ENCODE peak calls at places on chromosomes 7 and 10, in six cellular contexts. W, G, I, Y, O and A are unnamed samples.

GRCh38 chr10:116838143-116838725 is 11.1 kb upstream of the ENO4 start:
- DNase-seq in O (no peak), W (no peak), Y (no peak), I (no peak), G (no peak), A (no peak)

GRCh38 chr10:58952162-58952561 is 224.3 kb upstream of the PHYHIPL start:
- DNase-seq in I (no peak), O (no peak), W (no peak), Y (no peak), G (peak), A (no peak)

GRCh38 chr10:29734980-29735627 is 100.3 kb upstream of the SVIL start:
- DNase-seq in Y (no peak), W (peak), O (peak), G (no peak), I (no peak), A (peak)

GRCh38 chr7:134059921-134060320 is 67.2 kb upstream of the LRGUK start:
- DNase-seq in G (no peak), Y (no peak), W (no peak), O (no peak), I (no peak), A (no peak)

GRCh38 chr7:30170460-30171197 is 35.8 kb downstream of the MTURN start:
- DNase-seq in G (no peak), W (no peak), Y (no peak), O (no peak), I (no peak), A (no peak)

GRCh38 chr10:122391875-122392274 is 17.4 kb downstream of the PLEKHA1 start:
- DNase-seq in G (no peak), Y (no peak), W (no peak), O (no peak), I (no peak), A (no peak)

GRCh38 chr10:31322647-31323046 is 3.6 kb downstream of the ZEB1 start:
- DNase-seq in G (no peak), I (peak), Y (no peak), W (no peak), O (no peak), A (no peak)

GRCh38 chr7:150406311-150406564 is 27.1 kb downstream of the ZNF775 start:
- DNase-seq in G (no peak), W (no peak), O (no peak), I (no peak), Y (no peak), A (no peak)

GRCh38 chr7:47724335-47724982 is 142.5 kb upstream of the TNS3 start:
- DNase-seq in O (peak), I (no peak), Y (no peak), G (peak), W (peak), A (no peak)

GRCh38 chr10:47370015-47370767 is 13.9 kb downstream of the ZNF488 start:
- DNase-seq in Y (no peak), I (no peak), W (no peak), G (no peak), O (peak), A (no peak)

GRCh38 chr10:21212275-21212674 is 313.2 kb downstream of the SKIDA1 start:
- DNase-seq in O (no peak), Y (no peak), W (no peak), I (no peak), G (no peak), A (no peak)

GRCh38 chr7:45592230-45592991 is 18.2 kb downstream of the ADCY1 start:
- DNase-seq in Y (no peak), G (no peak), O (peak), I (no peak), W (no peak), A (no peak)

GRCh38 chr10:43902842-43903241 is 254.2 kb upstream of the ZNF32 start:
- DNase-seq in I (no peak), W (no peak), O (no peak), G (no peak), Y (no peak), A (no peak)

GRCh38 chr10:101018600-101019439 is 12.1 kb downstream of the PDZD7 start:
- DNase-seq in G (no peak), I (peak), O (peak), W (peak), Y (no peak), A (peak)

GRCh38 chr7:83849135-83849534 is 200.2 kb upstream of the SEMA3E start:
- DNase-seq in O (no peak), G (peak), Y (no peak), W (no peak), I (no peak), A (no peak)

GRCh38 chr10:101694056-101694673 is 805 bp downstream of the FBXW4 start:
- DNase-seq in I (no peak), Y (peak), O (peak), W (peak), G (peak), A (peak)

GRCh38 chr10:71708301-71708703 is 11.3 kb downstream of the C10orf105 start:
- DNase-seq in W (peak), I (peak), Y (no peak), G (no peak), O (peak), A (peak)

GRCh38 chr7:95596183-95597135 is at the start of gene PDK4:
- DNase-seq in I (no peak), W (peak), O (peak), Y (no peak), G (peak), A (no peak)

GRCh38 chr10:109166935-109167334 is 756.4 kb downstream of the XPNPEP1 start:
- DNase-seq in I (no peak), Y (no peak), G (no peak), O (no peak), W (no peak), A (no peak)

GRCh38 chr7:34612671-34613070 is 45.3 kb upstream of the NPSR1 start:
- DNase-seq in W (peak), O (no peak), I (no peak), G (no peak), Y (no peak), A (no peak)

GRCh38 chr10:84541289-84541637 is 212.9 kb downstream of the CCSER2 start:
- DNase-seq in O (no peak), Y (no peak), W (no peak), G (no peak), I (no peak), A (no peak)

GRCh38 chr7:31098606-31099360 is 46.7 kb downstream of the ADCYAP1R1 start:
- DNase-seq in O (peak), I (no peak), G (no peak), Y (no peak), W (no peak), A (no peak)

GRCh38 chr7:11951909-11952308 is 119.9 kb upstream of the THSD7A start:
- DNase-seq in W (no peak), G (no peak), Y (no peak), O (no peak), I (no peak), A (no peak)

GRCh38 chr10:69500864-69501468 is 49.7 kb downstream of the TSPAN15 start:
- DNase-seq in W (no peak), O (peak), Y (no peak), I (no peak), G (no peak), A (no peak)

GRCh38 chr10:480928-481551 is 208.4 kb downstream of the DIP2C start:
- DNase-seq in W (peak), Y (no peak), O (peak), G (no peak), I (peak), A (no peak)

GRCh38 chr7:7565746-7566650 is 686 bp upstream of the MIOS start:
- DNase-seq in Y (no peak), W (no peak), G (no peak), I (no peak), O (peak), A (no peak)

GRCh38 chr10:129962092-129962494 is 2.0 kb downstream of the EBF3 start:
- DNase-seq in Y (no peak), I (no peak), W (peak), O (no peak), G (no peak), A (no peak)

GRCh38 chr10:30491204-30491603 is 57.2 kb downstream of the MAP3K8 start:
- DNase-seq in G (peak), Y (no peak), O (no peak), W (no peak), I (no peak), A (no peak)